ENCODE peak calls at places on chromosomes 12 and 14, in six cellular contexts. One of them, this sample, is unnamed.

GRCh38 chr14:97916669-97917068 is 1119.5 kb downstream of the VRK1 start:
- ATAC-seq in A549: no peak
- ATAC-seq in upper lobe of left lung: no peak
- ATAC-seq in HepG2: no peak
- ATAC-seq in GM12878: no peak
- ATAC-seq in K562: no peak
- ATAC-seq in this sample: no peak

GRCh38 chr12:109301643-109302176 is 7.4 kb downstream of the FOXN4 start:
- ATAC-seq in A549: peak; percentile 9
- ATAC-seq in upper lobe of left lung: no peak
- ATAC-seq in HepG2: no peak
- ATAC-seq in GM12878: no peak
- ATAC-seq in K562: no peak
- ATAC-seq in this sample: no peak

GRCh38 chr14:80987235-80988032 is 32.0 kb downstream of the TSHR start:
- ATAC-seq in A549: peak; percentile 94
- ATAC-seq in upper lobe of left lung: peak; percentile 91
- ATAC-seq in HepG2: peak; percentile 79
- ATAC-seq in GM12878: peak; percentile 86
- ATAC-seq in K562: peak; percentile 82
- ATAC-seq in this sample: peak; percentile 78

GRCh38 chr12:101042211-101042610 is 167.8 kb downstream of the SLC5A8 start:
- ATAC-seq in A549: no peak
- ATAC-seq in upper lobe of left lung: no peak
- ATAC-seq in HepG2: no peak
- ATAC-seq in GM12878: no peak
- ATAC-seq in K562: no peak
- ATAC-seq in this sample: no peak

GRCh38 chr12:88553941-88554658 is 26.2 kb downstream of the KITLG start:
- ATAC-seq in A549: peak; percentile 61
- ATAC-seq in upper lobe of left lung: peak; percentile 66
- ATAC-seq in HepG2: peak; percentile 36
- ATAC-seq in GM12878: no peak
- ATAC-seq in K562: no peak
- ATAC-seq in this sample: peak; percentile 73

GRCh38 chr14:93023802-93024434 is 91.8 kb downstream of the ITPK1 start:
- ATAC-seq in A549: no peak
- ATAC-seq in upper lobe of left lung: no peak
- ATAC-seq in HepG2: no peak
- ATAC-seq in GM12878: no peak
- ATAC-seq in K562: peak; percentile 50
- ATAC-seq in this sample: no peak

GRCh38 chr14:39555749-39556148 is 123.5 kb upstream of the FBXO33 start:
- ATAC-seq in A549: no peak
- ATAC-seq in upper lobe of left lung: no peak
- ATAC-seq in HepG2: no peak
- ATAC-seq in GM12878: no peak
- ATAC-seq in K562: no peak
- ATAC-seq in this sample: no peak

GRCh38 chr14:38000340-38000739 is 207.4 kb upstream of the SSTR1 start:
- ATAC-seq in A549: no peak
- ATAC-seq in upper lobe of left lung: no peak
- ATAC-seq in HepG2: no peak
- ATAC-seq in GM12878: no peak
- ATAC-seq in K562: no peak
- ATAC-seq in this sample: no peak

GRCh38 chr14:92408186-92408585 is 85.2 kb downstream of the SLC24A4 start:
- ATAC-seq in A549: no peak
- ATAC-seq in upper lobe of left lung: no peak
- ATAC-seq in HepG2: no peak
- ATAC-seq in GM12878: no peak
- ATAC-seq in K562: no peak
- ATAC-seq in this sample: no peak

GRCh38 chr14:105201928-105202513 is 20.9 kb upstream of the NUDT14 start:
- ATAC-seq in A549: peak; percentile 1
- ATAC-seq in upper lobe of left lung: peak; percentile 5
- ATAC-seq in HepG2: peak; percentile 7
- ATAC-seq in GM12878: peak; percentile 61
- ATAC-seq in K562: peak; percentile 6
- ATAC-seq in this sample: no peak

GRCh38 chr12:111827916-111828315 is 14.1 kb upstream of the MAPKAPK5 start:
- ATAC-seq in A549: no peak
- ATAC-seq in upper lobe of left lung: no peak
- ATAC-seq in HepG2: no peak
- ATAC-seq in GM12878: no peak
- ATAC-seq in K562: peak; percentile 36
- ATAC-seq in this sample: no peak

GRCh38 chr12:78918221-78918620 is 53.6 kb downstream of the SYT1 start:
- ATAC-seq in A549: no peak
- ATAC-seq in upper lobe of left lung: no peak
- ATAC-seq in HepG2: no peak
- ATAC-seq in GM12878: no peak
- ATAC-seq in K562: no peak
- ATAC-seq in this sample: no peak

GRCh38 chr12:91007531-91008290 is 2.9 kb upstream of the EPYC start:
- ATAC-seq in A549: no peak
- ATAC-seq in upper lobe of left lung: no peak
- ATAC-seq in HepG2: no peak
- ATAC-seq in GM12878: peak; percentile 78
- ATAC-seq in K562: no peak
- ATAC-seq in this sample: no peak

GRCh38 chr12:65984227-65984479 is 146.4 kb downstream of the LLPH start:
- ATAC-seq in A549: no peak
- ATAC-seq in upper lobe of left lung: no peak
- ATAC-seq in HepG2: no peak
- ATAC-seq in GM12878: peak; percentile 25
- ATAC-seq in K562: no peak
- ATAC-seq in this sample: no peak

GRCh38 chr12:117140397-117141096 is 41.3 kb upstream of the TESC start:
- ATAC-seq in A549: peak; percentile 75
- ATAC-seq in upper lobe of left lung: peak; percentile 36
- ATAC-seq in HepG2: no peak
- ATAC-seq in GM12878: no peak
- ATAC-seq in K562: no peak
- ATAC-seq in this sample: no peak

GRCh38 chr12:69991683-69992297 is 166.8 kb downstream of the MYRFL start:
- ATAC-seq in A549: no peak
- ATAC-seq in upper lobe of left lung: no peak
- ATAC-seq in HepG2: no peak
- ATAC-seq in GM12878: no peak
- ATAC-seq in K562: no peak
- ATAC-seq in this sample: no peak

GRCh38 chr12:111450676-111451075 is 45.0 kb downstream of the SH2B3 start:
- ATAC-seq in A549: no peak
- ATAC-seq in upper lobe of left lung: no peak
- ATAC-seq in HepG2: no peak
- ATAC-seq in GM12878: no peak
- ATAC-seq in K562: no peak
- ATAC-seq in this sample: no peak

GRCh38 chr12:119902084-119902509 is 25.0 kb upstream of the CIT start:
- ATAC-seq in A549: peak; percentile 98
- ATAC-seq in upper lobe of left lung: peak; percentile 84
- ATAC-seq in HepG2: peak; percentile 87
- ATAC-seq in GM12878: peak; percentile 99
- ATAC-seq in K562: peak; percentile 96
- ATAC-seq in this sample: no peak

GRCh38 chr14:87691482-87691881 is 301.5 kb downstream of the GALC start:
- ATAC-seq in A549: no peak
- ATAC-seq in upper lobe of left lung: peak; percentile 56
- ATAC-seq in HepG2: no peak
- ATAC-seq in GM12878: no peak
- ATAC-seq in K562: no peak
- ATAC-seq in this sample: no peak

GRCh38 chr14:68593806-68594536 is 198.9 kb downstream of the ZFP36L1 start:
- ATAC-seq in A549: peak; percentile 11
- ATAC-seq in upper lobe of left lung: no peak
- ATAC-seq in HepG2: no peak
- ATAC-seq in GM12878: no peak
- ATAC-seq in K562: no peak
- ATAC-seq in this sample: no peak

GRCh38 chr14:37087520-37087919 is 84.9 kb downstream of the SLC25A21 start:
- ATAC-seq in A549: no peak
- ATAC-seq in upper lobe of left lung: no peak
- ATAC-seq in HepG2: no peak
- ATAC-seq in GM12878: no peak
- ATAC-seq in K562: no peak
- ATAC-seq in this sample: no peak

GRCh38 chr14:22797017-22797917 is 18.0 kb downstream of the SLC7A7 start:
- ATAC-seq in A549: no peak
- ATAC-seq in upper lobe of left lung: no peak
- ATAC-seq in HepG2: peak; percentile 17
- ATAC-seq in GM12878: no peak
- ATAC-seq in K562: peak; percentile 82
- ATAC-seq in this sample: no peak

GRCh38 chr14:86510503-86510902 is 980.6 kb downstream of the FLRT2 start:
- ATAC-seq in A549: no peak
- ATAC-seq in upper lobe of left lung: no peak
- ATAC-seq in HepG2: no peak
- ATAC-seq in GM12878: no peak
- ATAC-seq in K562: no peak
- ATAC-seq in this sample: no peak

GRCh38 chr12:127191124-127191523 is 1075.8 kb upstream of the TMEM132C start:
- ATAC-seq in A549: no peak
- ATAC-seq in upper lobe of left lung: peak; percentile 70
- ATAC-seq in HepG2: no peak
- ATAC-seq in GM12878: no peak
- ATAC-seq in K562: no peak
- ATAC-seq in this sample: no peak

GRCh38 chr14:54582334-54582733 is 15.4 kb downstream of the SAMD4A start:
- ATAC-seq in A549: no peak
- ATAC-seq in upper lobe of left lung: no peak
- ATAC-seq in HepG2: no peak
- ATAC-seq in GM12878: no peak
- ATAC-seq in K562: no peak
- ATAC-seq in this sample: no peak

GRCh38 chr12:48818831-48819590 is 715 bp downstream of the CACNB3 start:
- ATAC-seq in A549: peak; percentile 0
- ATAC-seq in upper lobe of left lung: no peak
- ATAC-seq in HepG2: no peak
- ATAC-seq in GM12878: no peak
- ATAC-seq in K562: no peak
- ATAC-seq in this sample: no peak

DNA sequence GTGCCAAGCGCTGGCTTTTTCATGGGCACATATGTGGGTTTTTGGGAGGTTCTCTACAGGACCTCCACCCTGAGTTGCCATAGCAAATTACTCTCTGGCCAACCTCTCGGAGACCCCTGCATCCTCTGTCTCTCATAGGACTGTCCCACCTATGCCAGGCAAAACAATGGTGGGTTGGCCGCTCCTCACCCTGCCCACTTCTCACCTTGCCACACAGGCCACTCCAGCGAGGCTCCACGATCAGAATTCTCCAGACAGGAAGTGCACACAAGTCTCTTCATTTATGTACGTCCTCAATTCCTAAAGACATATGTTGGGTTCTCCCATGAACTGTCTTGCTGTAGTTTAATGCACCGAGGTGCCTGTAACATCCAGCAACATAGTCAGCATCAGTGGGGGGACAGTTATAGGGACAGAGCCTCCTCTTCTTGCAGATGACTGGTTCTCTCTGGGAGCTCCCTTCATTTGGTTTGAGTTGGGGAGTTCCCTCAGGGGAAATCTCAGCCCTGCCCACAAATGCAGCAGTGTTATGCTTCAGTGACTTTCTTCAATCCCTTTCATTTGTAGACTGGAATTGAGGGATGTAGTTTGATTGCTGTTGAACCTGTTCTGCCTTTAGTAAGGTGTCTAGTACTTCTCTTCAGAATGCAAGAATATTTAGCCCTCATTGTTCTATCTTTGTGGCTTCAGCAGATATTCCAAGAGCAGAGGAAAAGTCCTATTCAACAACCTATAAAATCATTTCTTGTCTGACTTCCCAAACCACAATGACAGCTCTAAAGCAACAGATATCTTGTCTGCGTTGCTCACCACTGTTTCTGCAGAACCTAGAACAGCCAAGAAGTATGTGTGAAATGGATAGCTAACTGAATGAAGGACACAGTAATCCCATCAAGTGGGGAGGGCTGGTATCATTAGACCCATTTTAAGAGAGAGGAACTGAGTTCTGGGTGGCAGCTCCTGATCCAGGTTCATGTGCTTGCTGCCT is 2.8 kb upstream of the LTBP2 start:
- ATAC-seq in A549: no peak
- ATAC-seq in upper lobe of left lung: no peak
- ATAC-seq in HepG2: no peak
- ATAC-seq in GM12878: peak; percentile 59
- ATAC-seq in K562: no peak
- ATAC-seq in this sample: no peak
- TF ChIP-seq EP300 in A549: no peak
- TF ChIP-seq EP300 in upper lobe of left lung: no peak
- TF ChIP-seq EP300 in HepG2: no peak
- TF ChIP-seq EP300 in GM12878: no peak
- TF ChIP-seq EP300 in K562: no peak
- TF ChIP-seq EP300 in this sample: no peak

GRCh38 chr14:30291216-30291615 is 267.7 kb upstream of the G2E3 start:
- ATAC-seq in A549: no peak
- ATAC-seq in upper lobe of left lung: no peak
- ATAC-seq in HepG2: no peak
- ATAC-seq in GM12878: no peak
- ATAC-seq in K562: no peak
- ATAC-seq in this sample: no peak
- TF ChIP-seq EP300 in A549: no peak
- TF ChIP-seq EP300 in upper lobe of left lung: no peak
- TF ChIP-seq EP300 in HepG2: no peak
- TF ChIP-seq EP300 in GM12878: no peak
- TF ChIP-seq EP300 in K562: no peak
- TF ChIP-seq EP300 in this sample: no peak

GRCh38 chr12:103846415-103846814 is 5.4 kb upstream of the NT5DC3 start:
- ATAC-seq in A549: no peak
- ATAC-seq in upper lobe of left lung: no peak
- ATAC-seq in HepG2: no peak
- ATAC-seq in GM12878: no peak
- ATAC-seq in K562: peak; percentile 37
- ATAC-seq in this sample: no peak
- TF ChIP-seq EP300 in A549: no peak
- TF ChIP-seq EP300 in upper lobe of left lung: no peak
- TF ChIP-seq EP300 in HepG2: no peak
- TF ChIP-seq EP300 in GM12878: no peak
- TF ChIP-seq EP300 in K562: no peak
- TF ChIP-seq EP300 in this sample: no peak

DNA sequence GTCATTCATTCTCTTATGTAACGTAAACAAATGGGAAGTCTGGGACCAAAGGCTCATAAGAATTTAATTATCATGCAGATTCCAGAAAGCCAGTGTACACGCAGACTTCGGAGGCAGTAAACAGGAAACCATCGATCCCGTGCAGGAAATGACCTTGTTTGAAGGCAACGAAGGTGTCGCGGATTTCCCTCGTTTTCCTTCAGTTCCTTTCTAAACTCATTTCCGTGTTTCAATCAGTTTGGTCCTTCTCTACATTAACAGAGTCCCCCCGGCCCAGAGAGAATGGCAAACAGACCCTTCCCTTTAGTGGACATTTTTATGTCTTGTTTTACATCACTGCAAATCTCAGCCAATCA is 6.3 kb upstream of the FOXJ2 start:
- ATAC-seq in A549: peak; percentile 36
- ATAC-seq in upper lobe of left lung: peak; percentile 63
- ATAC-seq in HepG2: peak; percentile 25
- ATAC-seq in GM12878: peak; percentile 42
- ATAC-seq in K562: no peak
- ATAC-seq in this sample: peak; percentile 22
- TF ChIP-seq EP300 in A549: no peak
- TF ChIP-seq EP300 in upper lobe of left lung: no peak
- TF ChIP-seq EP300 in HepG2: no peak
- TF ChIP-seq EP300 in GM12878: no peak
- TF ChIP-seq EP300 in K562: no peak
- TF ChIP-seq EP300 in this sample: no peak

GRCh38 chr14:73058224-73058922 is at the start of gene RBM25:
- ATAC-seq in A549: peak; percentile 98
- ATAC-seq in upper lobe of left lung: peak; percentile 100
- ATAC-seq in HepG2: peak; percentile 96
- ATAC-seq in GM12878: peak; percentile 95
- ATAC-seq in K562: peak; percentile 94
- ATAC-seq in this sample: peak; percentile 100
- TF ChIP-seq EP300 in A549: no peak
- TF ChIP-seq EP300 in upper lobe of left lung: no peak
- TF ChIP-seq EP300 in HepG2: peak; percentile 51
- TF ChIP-seq EP300 in GM12878: no peak
- TF ChIP-seq EP300 in K562: peak; percentile 46
- TF ChIP-seq EP300 in this sample: no peak

This sample was measured in gastroesophageal sphincter.